ENCODE peak calls at places on chromosomes 13 and 19, in ten cellular contexts. J is cardiac fibroblast, E is PC-9, V is mucosa of descending colon, W is sigmoid colon, M is fibroblast of mammary gland, K is retinal pigment epithelial cell, Q is tibial nerve, H is mammary epithelial cell, A is astrocyte of the spinal cord. C is an unnamed sample.

GRCh38 chr19:53958168-53958571 is 4.6 kb upstream of the CACNG8 start:
- DNase-seq in J (peak), E (no peak), V (no peak), W (no peak), M (no peak), K (no peak), Q (no peak), H (no peak), A (no peak), C (no peak)

GRCh38 chr13:33279898-33280549 is 5.5 kb downstream of the STARD13 start:
- DNase-seq in J (peak), E (peak), V (no peak), W (no peak), M (peak), K (no peak), Q (no peak), H (peak), A (peak), C (no peak)

GRCh38 chr19:47609885-47610545 is 1.1 kb downstream of the BICRA start:
- DNase-seq in J (peak), E (no peak), V (peak), W (peak), M (peak), K (no peak), Q (no peak), H (peak), A (peak), C (no peak)

GRCh38 chr13:30464496-30465351 is 1.0 kb downstream of the HMGB1 start:
- DNase-seq in J (peak), E (peak), V (peak), W (peak), M (peak), K (peak), Q (peak), H (peak), A (peak), C (no peak)

GRCh38 chr19:51123381-51124186 is 1.1 kb upstream of the SIGLEC9 start:
- DNase-seq in J (no peak), E (no peak), V (no peak), W (peak), M (no peak), K (no peak), Q (no peak), H (no peak), A (no peak), C (no peak)

GRCh38 chr19:18851673-18852325 is 20.0 kb downstream of the UPF1 start:
- DNase-seq in J (no peak), E (no peak), V (no peak), W (no peak), M (no peak), K (no peak), Q (no peak), H (no peak), A (no peak), C (no peak)

GRCh38 chr13:72379581-72379980 is 347.8 kb downstream of the MZT1 start:
- DNase-seq in J (no peak), E (no peak), V (no peak), W (no peak), M (no peak), K (no peak), Q (no peak), H (peak), A (peak), C (no peak)

GRCh38 chr13:111033172-111034133 is 81.7 kb upstream of the ARHGEF7 start:
- DNase-seq in J (no peak), E (no peak), V (no peak), W (no peak), M (peak), K (no peak), Q (no peak), H (peak), A (no peak), C (no peak)

GRCh38 chr13:23292596-23292995 is 111.8 kb downstream of the SGCG start:
- DNase-seq in J (peak), E (no peak), V (no peak), W (no peak), M (no peak), K (no peak), Q (no peak), H (no peak), A (no peak), C (no peak)

GRCh38 chr19:24054044-24054935 is 32.7 kb upstream of the ZNF254 start:
- DNase-seq in J (no peak), E (peak), V (no peak), W (no peak), M (peak), K (no peak), Q (no peak), H (peak), A (peak), C (peak)

GRCh38 chr19:50723069-50723468 is at the start of gene CLEC11A:
- DNase-seq in J (peak), E (no peak), V (peak), W (peak), M (peak), K (no peak), Q (no peak), H (no peak), A (peak), C (no peak)

GRCh38 chr13:44903596-44903995 is 85.7 kb downstream of the NUFIP1 start:
- DNase-seq in J (peak), E (no peak), V (peak), W (peak), M (peak), K (peak), Q (peak), H (no peak), A (peak), C (no peak)

GRCh38 chr13:101346161-101346560 is 70.1 kb downstream of the NALCN start:
- DNase-seq in J (no peak), E (no peak), V (no peak), W (no peak), M (no peak), K (no peak), Q (no peak), H (no peak), A (no peak), C (no peak)

GRCh38 chr19:10086032-10086903 is at the start of gene SHFL:
- DNase-seq in J (peak), E (peak), V (peak), W (peak), M (peak), K (no peak), Q (peak), H (peak), A (peak), C (no peak)

DNA sequence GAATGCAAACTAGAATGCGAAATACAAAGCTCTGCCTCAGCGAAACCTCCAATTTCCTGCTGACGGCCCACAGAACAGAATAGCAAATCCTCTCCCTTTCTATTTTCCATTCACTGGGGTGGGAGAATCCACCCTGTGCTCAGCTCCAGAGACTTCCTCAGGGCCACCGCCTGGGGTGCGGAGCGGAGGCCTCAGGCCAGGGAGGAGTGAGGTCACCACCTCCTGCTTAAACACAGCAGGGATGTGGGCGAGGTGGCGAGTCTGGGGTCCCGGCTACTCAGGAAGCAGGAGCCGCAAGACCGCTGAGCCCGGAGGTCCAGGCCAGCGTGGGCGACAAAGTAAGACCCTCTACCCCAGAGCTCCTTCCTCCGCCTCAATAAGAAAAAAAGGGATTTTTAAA is 666 bp upstream of the ZNF320 start:
- DNase-seq in J (no peak), E (no peak), V (no peak), W (no peak), M (peak), K (no peak), Q (no peak), H (no peak), A (no peak), C (no peak)
- H3K4me3 ChIP-seq in J (peak), E (peak), V (no peak), W (peak), M (peak), K (peak), Q (peak), H (peak), A (peak), C (peak)

GRCh38 chr19:16436780-16437179 is 35.0 kb downstream of the EPS15L1 start:
- DNase-seq in J (no peak), E (no peak), V (no peak), W (no peak), M (no peak), K (no peak), Q (no peak), H (no peak), A (no peak), C (no peak)

GRCh38 chr19:16441661-16442071 is 30.1 kb downstream of the EPS15L1 start:
- DNase-seq in J (peak), E (no peak), V (peak), W (no peak), M (no peak), K (no peak), Q (no peak), H (no peak), A (no peak), C (no peak)

GRCh38 chr19:16433986-16434385 is 37.8 kb downstream of the EPS15L1 start:
- DNase-seq in J (peak), E (no peak), V (no peak), W (no peak), M (no peak), K (no peak), Q (no peak), H (no peak), A (no peak), C (no peak)

GRCh38 chr19:16435238-16435911 is 36.4 kb downstream of the EPS15L1 start:
- DNase-seq in J (peak), E (no peak), V (no peak), W (peak), M (peak), K (peak), Q (peak), H (peak), A (peak), C (peak)

GRCh38 chr19:16435999-16436650 is 35.6 kb downstream of the EPS15L1 start:
- DNase-seq in J (peak), E (no peak), V (no peak), W (no peak), M (no peak), K (no peak), Q (no peak), H (no peak), A (peak), C (no peak)
- TF ChIP-seq CTCF in J (no peak), E (no peak), V (no peak), W (no peak), M (no peak), K (no peak), Q (no peak), H (no peak), A (no peak), C (no peak)

GRCh38 chr19:48715681-48716171 is 3.8 kb downstream of the MAMSTR start:
- DNase-seq in J (no peak), E (no peak), V (peak), W (peak), M (peak), K (no peak), Q (no peak), H (no peak), A (no peak), C (no peak)
- H3K4me3 ChIP-seq in J (peak), E (no peak), V (no peak), W (no peak), M (peak), K (no peak), Q (peak), H (no peak), A (no peak), C (peak)

GRCh38 chr13:93172109-93172508 is 54.5 kb upstream of the GPC6 start:
- DNase-seq in J (no peak), E (no peak), V (no peak), W (no peak), M (peak), K (no peak), Q (no peak), H (no peak), A (no peak), C (no peak)
- TF ChIP-seq CTCF in J (no peak), E (peak), V (no peak), W (no peak), M (peak), K (peak), Q (no peak), H (peak), A (peak), C (no peak)

DNA sequence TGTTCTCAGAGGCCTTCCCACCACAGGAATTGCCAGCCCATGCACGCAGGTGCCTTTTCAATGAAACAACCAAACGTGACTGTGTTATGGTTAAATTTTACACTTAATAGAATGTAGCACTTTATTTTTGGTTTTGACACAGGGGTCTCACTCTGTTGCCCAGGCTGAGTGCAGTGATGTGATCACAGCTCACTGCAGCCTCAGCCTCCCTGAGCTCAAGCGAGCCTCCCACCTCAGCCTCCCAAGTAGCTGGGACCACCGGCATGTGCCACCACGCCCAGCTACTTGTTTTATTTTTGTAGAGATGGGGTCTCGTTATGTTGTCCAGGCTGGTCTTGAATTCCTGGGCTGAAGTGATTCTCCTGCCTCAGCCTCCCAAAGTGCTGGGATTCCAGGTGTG is 7.2 kb downstream of the ATP8B3 start:
- DNase-seq in J (no peak), E (no peak), V (no peak), W (no peak), M (no peak), K (no peak), Q (no peak), H (no peak), A (no peak), C (no peak)
- H3K4me3 ChIP-seq in J (no peak), E (no peak), V (no peak), W (no peak), M (no peak), K (no peak), Q (no peak), H (no peak), A (no peak), C (no peak)

GRCh38 chr13:105202384-105202783 is 1333.1 kb downstream of the EFNB2 start:
- DNase-seq in J (peak), E (no peak), V (no peak), W (no peak), M (peak), K (peak), Q (no peak), H (no peak), A (peak), C (no peak)
- TF ChIP-seq CTCF in J (peak), E (peak), V (no peak), W (no peak), M (peak), K (peak), Q (peak), H (peak), A (peak), C (peak)

DNA sequence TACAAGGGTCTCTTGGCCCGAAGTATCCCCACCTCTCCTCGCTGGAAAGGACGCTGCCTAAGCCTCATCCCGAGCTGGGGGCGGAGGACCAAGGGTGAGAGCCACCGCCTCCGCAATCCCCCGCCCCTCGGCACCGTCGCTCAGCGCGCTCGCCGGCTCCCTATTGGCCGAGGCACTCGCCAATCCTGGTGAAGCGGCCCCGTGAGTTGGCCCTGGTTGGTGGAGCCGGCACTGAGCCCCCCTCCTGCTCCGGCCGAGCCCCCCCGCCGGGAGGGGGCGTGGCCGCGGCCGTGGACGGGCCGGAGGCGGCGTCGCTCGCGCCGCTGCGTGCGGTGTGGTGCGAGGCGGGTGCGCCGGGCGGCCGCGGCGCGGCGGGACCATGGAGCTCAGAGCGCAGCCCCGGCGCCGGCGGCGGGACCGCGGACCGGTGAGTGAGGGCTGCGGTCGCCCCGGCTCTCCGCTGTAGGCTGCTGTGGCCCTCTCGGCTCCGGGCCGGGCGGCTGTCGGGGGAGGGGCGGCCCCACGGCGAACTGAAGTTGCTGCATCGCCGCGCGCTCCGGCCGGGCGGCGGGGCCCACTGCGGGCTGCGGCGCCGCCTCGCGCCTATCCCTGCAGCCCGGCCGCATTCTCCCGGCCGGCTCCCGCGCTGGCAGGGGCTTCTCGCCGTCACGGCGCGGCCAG is at the start of gene WASF3:
- DNase-seq in J (peak), E (peak), V (peak), W (peak), M (peak), K (peak), Q (peak), H (peak), A (peak), C (peak)
- H3K4me3 ChIP-seq in J (peak), E (peak), V (no peak), W (peak), M (peak), K (peak), Q (peak), H (peak), A (peak), C (peak)

GRCh38 chr13:20702945-20703784 is at the start of gene IL17D:
- DNase-seq in J (no peak), E (peak), V (peak), W (no peak), M (no peak), K (no peak), Q (no peak), H (peak), A (peak), C (no peak)

GRCh38 chr13:20706661-20707060 is 3.2 kb downstream of the IL17D start:
- DNase-seq in J (no peak), E (no peak), V (no peak), W (no peak), M (no peak), K (no peak), Q (no peak), H (no peak), A (no peak), C (no peak)

GRCh38 chr13:20702530-20702929 is 969 bp upstream of the IL17D start:
- DNase-seq in J (no peak), E (no peak), V (no peak), W (no peak), M (no peak), K (no peak), Q (no peak), H (no peak), A (peak), C (no peak)

GRCh38 chr13:20704459-20705069 is 1.1 kb downstream of the IL17D start:
- DNase-seq in J (no peak), E (no peak), V (no peak), W (no peak), M (no peak), K (no peak), Q (no peak), H (no peak), A (no peak), C (no peak)

GRCh38 chr13:20703785-20704458 is 423 bp downstream of the IL17D start:
- DNase-seq in J (peak), E (peak), V (peak), W (peak), M (peak), K (peak), Q (peak), H (peak), A (peak), C (no peak)
- TF ChIP-seq CTCF in J (no peak), E (no peak), V (peak), W (peak), M (no peak), K (peak), Q (peak), H (peak), A (peak), C (peak)

GRCh38 chr19:11578342-11579142 is 1.1 kb upstream of the ACP5 start:
- DNase-seq in J (peak), E (no peak), V (peak), W (peak), M (no peak), K (no peak), Q (no peak), H (no peak), A (no peak), C (no peak)
- H3K4me3 ChIP-seq in J (peak), E (no peak), V (no peak), W (peak), M (no peak), K (peak), Q (peak), H (peak), A (no peak), C (no peak)

GRCh38 chr13:50106559-50106958 is 91.3 kb downstream of the KCNRG start:
- DNase-seq in J (no peak), E (no peak), V (no peak), W (no peak), M (no peak), K (no peak), Q (no peak), H (no peak), A (no peak), C (no peak)
- TF ChIP-seq CTCF in J (no peak), E (no peak), V (no peak), W (no peak), M (no peak), K (no peak), Q (no peak), H (no peak), A (no peak), C (no peak)

C was measured in AG04449.